ENCODE peak calls at places on chromosomes 6 and 20, in five cellular contexts. W is thoracic aorta, Y is uterus, H is keratinocyte, M is spleen. I is an unnamed sample.

GRCh38 chr6:15922510-15923307 is 206.2 kb upstream of the MYLIP start:
- DNase-seq in M (no peak), H (no peak), W (no peak), Y (peak), I (no peak)

GRCh38 chr6:170357812-170358211 is 51.3 kb downstream of the FAM120B start:
- DNase-seq in H (no peak), Y (no peak), M (no peak), W (no peak), I (no peak)

GRCh38 chr20:44642203-44643153 is 9.0 kb downstream of the ADA start:
- DNase-seq in H (no peak), W (no peak), Y (peak), M (peak), I (no peak)

GRCh38 chr20:63124092-63124781 is 91.7 kb downstream of the YTHDF1 start:
- DNase-seq in Y (no peak), W (no peak), H (no peak), M (peak), I (no peak)

GRCh38 chr20:44204156-44204831 is 6.3 kb downstream of the OSER1 start:
- DNase-seq in H (peak), M (no peak), Y (no peak), W (no peak), I (no peak)

GRCh38 chr6:24827162-24827561 is 28.4 kb upstream of the ARMH2 start:
- DNase-seq in H (peak), M (no peak), W (no peak), Y (no peak), I (no peak)

GRCh38 chr6:113997106-113997505 is 26.2 kb upstream of the HDAC2 start:
- DNase-seq in W (no peak), M (no peak), Y (no peak), H (no peak), I (no peak)

GRCh38 chr6:17596085-17596484 is 4.0 kb upstream of the FAM8A1 start:
- DNase-seq in W (no peak), M (no peak), H (no peak), Y (no peak), I (no peak)

GRCh38 chr20:33233129-33233774 is 2.5 kb upstream of the BPIFA1 start:
- DNase-seq in W (no peak), M (no peak), H (no peak), Y (no peak), I (no peak)

GRCh38 chr20:43921227-43921780 is 6.7 kb downstream of the TOX2 start:
- DNase-seq in H (no peak), W (no peak), Y (no peak), M (no peak), I (no peak)

GRCh38 chr20:48673485-48673884 is 154.3 kb downstream of the PREX1 start:
- DNase-seq in W (no peak), Y (no peak), M (no peak), H (no peak), I (no peak)

GRCh38 chr6:22631101-22631500 is 61.7 kb downstream of the HDGFL1 start:
- DNase-seq in M (no peak), W (no peak), H (no peak), Y (peak), I (no peak)

GRCh38 chr6:111872521-111873177 is 603 bp downstream of the FYN start:
- DNase-seq in W (no peak), M (peak), Y (peak), H (no peak), I (peak)

GRCh38 chr6:137883400-137883888 is 16.4 kb downstream of the TNFAIP3 start:
- DNase-seq in M (no peak), H (no peak), W (no peak), Y (no peak), I (no peak)

GRCh38 chr20:44768854-44769480 is 23.3 kb downstream of the KCNK15 start:
- DNase-seq in Y (no peak), H (no peak), M (no peak), W (no peak), I (no peak)

DNA sequence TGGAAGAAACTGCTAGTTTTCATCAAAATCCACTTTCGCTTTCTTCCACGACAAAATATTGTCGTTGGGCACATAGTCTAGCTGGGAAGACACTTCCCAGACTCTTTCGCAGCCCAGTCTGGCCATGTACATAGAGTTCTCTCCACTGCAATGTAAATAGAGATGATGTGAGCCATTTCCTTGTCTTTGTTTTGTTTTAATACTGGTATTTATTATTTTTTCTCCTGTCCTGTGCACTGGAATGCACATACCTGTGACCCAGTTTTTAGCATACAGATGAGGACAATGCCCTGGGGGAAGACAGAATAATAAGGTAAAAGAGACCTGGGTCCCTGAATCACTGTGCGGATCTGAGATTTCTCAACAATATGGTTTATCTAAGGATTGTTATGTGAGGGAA is 149.5 kb upstream of the BMP5 start:
- DNase-seq in M (no peak), W (no peak), H (no peak), Y (no peak), I (no peak)
- H3K4me3 ChIP-seq in M (no peak), W (peak), H (no peak), Y (no peak), I (no peak)

DNA sequence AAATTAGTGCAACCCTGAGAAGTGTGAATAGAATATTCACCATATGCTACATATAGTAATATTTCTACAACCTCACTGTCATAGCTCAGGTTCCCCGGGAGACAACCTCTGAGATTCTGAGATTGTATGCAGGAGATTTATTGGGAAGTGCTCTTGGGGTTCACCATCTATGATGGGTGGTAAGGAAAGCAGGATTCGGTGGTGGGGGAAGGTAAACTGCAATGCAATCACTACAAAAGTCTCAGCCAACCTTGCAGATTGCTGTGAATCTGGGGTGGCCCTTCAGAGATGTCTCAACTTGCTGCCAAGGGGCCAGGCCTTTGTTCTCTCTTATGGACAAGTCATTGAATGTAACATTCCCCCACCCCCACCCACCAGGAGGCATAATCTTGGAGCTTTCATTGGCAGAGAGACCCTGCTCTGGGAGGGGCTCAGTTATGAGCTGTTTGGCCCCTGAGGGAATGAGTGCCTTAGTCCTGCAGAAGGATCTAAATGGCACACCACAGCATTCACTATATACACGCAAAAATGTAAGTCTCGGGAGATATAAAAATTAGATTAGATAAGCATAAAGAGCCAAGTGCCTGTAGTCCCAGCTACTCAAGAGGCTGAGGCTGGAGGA is 34.0 kb upstream of the SEC63 start:
- DNase-seq in M (no peak), Y (no peak), W (no peak), H (peak), I (no peak)
- H3K4me3 ChIP-seq in M (no peak), Y (no peak), W (no peak), H (no peak), I (no peak)

GRCh38 chr6:26421259-26422144 is 18.8 kb upstream of the BTN3A3 start:
- DNase-seq in M (peak), Y (peak), H (peak), W (peak), I (peak)

GRCh38 chr6:26428206-26428605 is 12.1 kb upstream of the BTN3A3 start:
- DNase-seq in M (no peak), Y (no peak), W (no peak), H (no peak), I (no peak)

GRCh38 chr6:26427093-26427809 is 13.1 kb upstream of the BTN3A3 start:
- DNase-seq in H (no peak), Y (no peak), M (no peak), W (no peak), I (no peak)

GRCh38 chr6:26420607-26421235 is 18.6 kb downstream of the BTN3A1 start:
- DNase-seq in M (no peak), H (no peak), W (no peak), Y (peak), I (no peak)

DNA sequence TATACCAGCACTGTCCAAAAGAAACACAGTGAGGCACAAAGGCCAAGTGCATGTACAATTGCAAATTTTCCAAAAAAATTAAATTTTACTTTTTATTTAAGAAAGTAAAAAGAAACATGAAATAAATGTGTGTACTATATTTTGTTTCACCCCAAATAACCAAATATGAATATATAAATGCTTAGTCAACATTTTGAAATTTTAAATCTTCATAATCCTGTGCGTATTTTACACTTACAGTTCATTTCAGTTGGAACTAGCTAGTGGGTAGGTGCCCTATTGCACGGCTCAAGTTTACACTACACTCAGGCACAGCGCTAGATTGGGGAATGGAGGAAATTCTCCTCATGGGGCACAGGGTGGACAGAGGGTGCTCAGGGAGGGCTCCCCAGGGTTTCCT is 18.0 kb upstream of the BTN3A3 start:
- DNase-seq in H (no peak), W (no peak), M (no peak), Y (no peak), I (no peak)
- H3K4me3 ChIP-seq in H (peak), W (peak), M (peak), Y (peak), I (no peak)

DNA sequence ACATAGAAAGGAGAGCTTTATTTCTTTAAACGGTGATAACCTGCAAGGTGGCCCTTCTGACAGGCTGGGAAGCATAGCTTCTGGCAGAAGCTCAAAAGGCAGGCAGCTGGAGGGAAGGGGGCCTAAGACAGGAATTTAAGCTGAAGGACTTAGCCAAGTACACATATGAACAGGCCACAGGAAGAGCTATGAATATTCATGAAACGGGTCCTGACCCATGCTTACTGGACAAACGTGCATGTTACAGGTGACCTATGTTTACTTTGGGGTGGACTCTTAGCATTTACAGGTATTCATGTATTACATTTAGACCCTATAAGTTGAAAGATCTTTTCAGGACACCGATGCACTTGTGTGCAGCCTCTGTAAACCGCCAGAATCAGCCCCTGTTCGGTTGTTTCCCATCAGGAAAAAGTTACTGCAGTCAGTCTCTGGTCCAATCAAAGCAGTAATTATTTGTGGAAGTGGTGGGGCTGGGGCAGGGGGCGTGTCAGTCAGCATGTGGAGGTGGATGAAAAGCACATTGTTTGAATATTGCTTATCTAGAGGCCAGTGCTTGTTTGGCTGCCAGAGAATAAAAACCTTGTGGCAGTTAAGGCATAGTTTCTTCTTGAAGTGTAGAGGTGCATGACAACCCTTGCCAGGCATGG is 2.9 kb upstream of the GZF1 start:
- DNase-seq in M (no peak), H (no peak), W (no peak), Y (no peak), I (no peak)
- H3K4me3 ChIP-seq in M (peak), H (no peak), W (no peak), Y (no peak), I (no peak)

DNA sequence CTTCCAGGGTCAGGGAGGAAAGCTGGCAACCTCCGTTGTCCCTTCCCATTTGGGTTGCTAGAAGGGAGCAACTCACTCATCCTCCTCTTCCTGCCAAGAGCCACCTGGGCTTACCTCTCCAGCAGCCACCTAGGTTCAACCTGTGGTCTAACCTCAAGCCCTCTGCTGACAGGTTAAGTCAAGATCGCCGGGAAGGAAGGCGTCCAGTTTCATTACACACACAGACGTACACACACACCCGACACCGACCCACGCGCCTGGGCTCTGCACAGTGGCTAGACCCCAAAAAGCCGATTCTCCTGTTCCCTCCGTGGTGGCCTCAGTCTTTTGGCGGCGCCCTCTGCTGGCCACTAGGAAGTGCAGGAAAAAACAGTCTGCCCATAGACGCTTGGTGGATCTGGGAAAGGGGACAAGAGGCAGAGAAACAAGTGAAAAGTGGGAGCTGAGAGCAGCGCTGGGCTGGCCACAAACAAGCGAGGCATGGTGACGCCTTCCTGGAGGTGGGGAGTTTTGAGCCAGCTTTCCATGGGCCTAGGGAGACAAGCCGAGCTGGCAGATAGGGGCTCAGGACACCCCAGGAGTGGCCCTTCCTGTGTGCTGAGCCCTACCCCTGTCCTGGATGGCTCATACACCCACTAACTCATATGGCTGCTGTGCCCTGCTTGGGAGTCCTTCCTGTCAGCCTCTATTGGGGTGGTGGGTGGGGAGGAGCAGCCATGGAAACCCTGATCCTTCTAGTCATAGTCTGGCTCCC is 52.7 kb downstream of the MRPL14 start:
- DNase-seq in H (no peak), M (peak), Y (peak), W (peak), I (peak)
- H3K4me3 ChIP-seq in H (no peak), M (no peak), Y (no peak), W (peak), I (no peak)

GRCh38 chr6:132401941-132402275 is 633 bp upstream of the MOXD1 start:
- DNase-seq in M (no peak), H (no peak), Y (no peak), W (no peak), I (no peak)
- H3K4me3 ChIP-seq in M (peak), H (peak), Y (peak), W (peak), I (peak)

DNA sequence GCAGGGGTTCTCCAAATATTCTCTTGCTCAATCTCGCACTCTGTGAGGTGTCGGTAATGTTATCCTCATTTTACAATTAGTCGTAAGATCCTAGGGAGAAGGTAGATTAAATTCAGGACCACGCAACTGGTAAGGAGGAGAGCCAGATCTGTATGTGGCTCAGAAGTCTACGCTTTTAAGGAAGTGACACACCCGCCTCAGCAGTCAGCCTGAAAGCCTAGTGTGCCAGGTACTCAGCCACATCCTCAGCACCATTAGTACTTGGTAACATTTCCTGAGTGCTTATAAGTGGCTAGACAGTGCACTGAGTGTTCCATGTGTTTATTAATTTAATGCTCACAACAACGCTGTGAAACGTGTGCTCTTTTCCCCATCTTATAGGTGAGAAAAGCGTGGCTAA is 63.7 kb downstream of the DHX35 start:
- DNase-seq in H (no peak), W (no peak), Y (no peak), M (no peak), I (no peak)
- H3K4me3 ChIP-seq in H (no peak), W (no peak), Y (no peak), M (no peak), I (no peak)